ENCODE peak calls at places on chromosomes 16 and 17, in five cellular contexts. E, D, R, H and C are unnamed samples.

GRCh38 chr17:68248199-68248825 is 469 bp downstream of the AMZ2 start:
- DNase-seq in R (no peak), H (no peak), E (peak), D (no peak), C (no peak)

GRCh38 chr17:229130-229944 is 47.9 kb upstream of the DOC2B start:
- DNase-seq in D (no peak), H (no peak), E (peak), R (no peak), C (no peak)

GRCh38 chr17:78563189-78564145 is 13.7 kb downstream of the DNAH17 start:
- DNase-seq in R (no peak), E (no peak), H (peak), D (no peak), C (no peak)

GRCh38 chr16:13453938-13454553 is 465.9 kb upstream of the ERCC4 start:
- DNase-seq in H (peak), E (no peak), R (peak), D (no peak), C (peak)

GRCh38 chr17:45429338-45430005 is 3.2 kb downstream of the ARHGAP27 start:
- DNase-seq in R (no peak), D (no peak), H (no peak), E (no peak), C (no peak)

GRCh38 chr16:10971560-10971961 is 27.2 kb downstream of the CLEC16A start:
- DNase-seq in H (peak), D (no peak), E (peak), R (peak), C (peak)

GRCh38 chr16:67872631-67873434 is at the start of gene EDC4:
- DNase-seq in D (peak), R (peak), E (peak), H (peak), C (peak)

GRCh38 chr17:48605991-48606891 is 1.5 kb upstream of the HOXB6 start:
- DNase-seq in D (no peak), R (no peak), H (no peak), E (no peak), C (no peak)

GRCh38 chr17:49214665-49215360 is 4.3 kb downstream of the ABI3 start:
- DNase-seq in H (no peak), E (no peak), D (no peak), R (no peak), C (no peak)

GRCh38 chr16:81456523-81457325 is 12.1 kb downstream of the CMIP start:
- DNase-seq in H (peak), R (no peak), E (no peak), D (no peak), C (no peak)

GRCh38 chr16:79380990-79381389 is 219.5 kb downstream of the MAF start:
- DNase-seq in H (no peak), E (no peak), D (no peak), R (no peak), C (no peak)

GRCh38 chr16:63975669-63976068 is 1146.2 kb downstream of the CDH11 start:
- DNase-seq in D (no peak), H (no peak), E (no peak), R (no peak), C (no peak)

GRCh38 chr16:5378531-5378930 is 280.9 kb upstream of the EEF2KMT start:
- DNase-seq in H (no peak), R (no peak), D (no peak), E (no peak), C (no peak)

GRCh38 chr16:83771306-83771942 is 36.4 kb upstream of the HSBP1 start:
- DNase-seq in R (no peak), D (no peak), E (no peak), H (no peak), C (no peak)

GRCh38 chr17:8894673-8895578 is 27.5 kb upstream of the PIK3R6 start:
- DNase-seq in E (peak), H (peak), R (peak), D (peak), C (peak)

GRCh38 chr17:59763861-59764260 is 56.4 kb downstream of the VMP1 start:
- DNase-seq in D (no peak), E (peak), R (no peak), H (peak), C (peak)

GRCh38 chr17:38870259-38871165 is 654 bp downstream of the LASP1 start:
- DNase-seq in D (no peak), E (peak), H (peak), R (peak), C (peak)

GRCh38 chr17:10091051-10091450 is 107.4 kb downstream of the GAS7 start:
- DNase-seq in E (no peak), R (no peak), H (no peak), D (no peak), C (no peak)

GRCh38 chr16:88357306-88358032 is 25.3 kb upstream of the ZNF469 start:
- DNase-seq in H (no peak), R (no peak), E (no peak), D (no peak), C (no peak)

GRCh38 chr16:72673118-72673517 is 374.8 kb downstream of the ZFHX3 start:
- DNase-seq in E (peak), D (no peak), R (no peak), H (no peak), C (no peak)

GRCh38 chr17:19647697-19648474 is 665 bp upstream of the ALDH3A2 start:
- DNase-seq in E (peak), H (peak), R (no peak), D (peak), C (peak)
- TF ChIP-seq USF2 in E (no peak), H (no peak), R (no peak), D (no peak), C (no peak)

DNA sequence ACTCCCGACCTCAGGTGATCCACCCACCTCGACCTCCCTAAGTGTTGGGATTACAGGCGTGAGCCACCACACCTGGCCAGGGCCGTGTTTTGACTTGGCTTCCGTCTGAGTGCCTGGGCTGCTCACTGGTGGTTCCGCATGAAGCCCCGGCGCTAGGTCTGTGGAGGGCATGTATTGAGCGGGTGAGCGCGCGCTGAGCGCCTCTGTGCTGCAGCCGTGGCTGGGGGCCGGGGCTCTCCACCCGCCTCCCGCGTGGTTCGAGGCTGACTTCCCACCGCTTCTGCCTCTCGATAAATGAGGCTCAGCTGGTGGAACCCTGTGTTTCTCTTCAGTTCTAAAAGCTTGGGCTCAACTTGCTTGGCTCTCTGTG is 38.9 kb upstream of the ATP2A3 start:
- DNase-seq in D (no peak), H (no peak), E (no peak), R (no peak), C (no peak)
- TF ChIP-seq BHLHE40 in D (no peak), H (no peak), E (no peak), R (no peak), C (no peak)

DNA sequence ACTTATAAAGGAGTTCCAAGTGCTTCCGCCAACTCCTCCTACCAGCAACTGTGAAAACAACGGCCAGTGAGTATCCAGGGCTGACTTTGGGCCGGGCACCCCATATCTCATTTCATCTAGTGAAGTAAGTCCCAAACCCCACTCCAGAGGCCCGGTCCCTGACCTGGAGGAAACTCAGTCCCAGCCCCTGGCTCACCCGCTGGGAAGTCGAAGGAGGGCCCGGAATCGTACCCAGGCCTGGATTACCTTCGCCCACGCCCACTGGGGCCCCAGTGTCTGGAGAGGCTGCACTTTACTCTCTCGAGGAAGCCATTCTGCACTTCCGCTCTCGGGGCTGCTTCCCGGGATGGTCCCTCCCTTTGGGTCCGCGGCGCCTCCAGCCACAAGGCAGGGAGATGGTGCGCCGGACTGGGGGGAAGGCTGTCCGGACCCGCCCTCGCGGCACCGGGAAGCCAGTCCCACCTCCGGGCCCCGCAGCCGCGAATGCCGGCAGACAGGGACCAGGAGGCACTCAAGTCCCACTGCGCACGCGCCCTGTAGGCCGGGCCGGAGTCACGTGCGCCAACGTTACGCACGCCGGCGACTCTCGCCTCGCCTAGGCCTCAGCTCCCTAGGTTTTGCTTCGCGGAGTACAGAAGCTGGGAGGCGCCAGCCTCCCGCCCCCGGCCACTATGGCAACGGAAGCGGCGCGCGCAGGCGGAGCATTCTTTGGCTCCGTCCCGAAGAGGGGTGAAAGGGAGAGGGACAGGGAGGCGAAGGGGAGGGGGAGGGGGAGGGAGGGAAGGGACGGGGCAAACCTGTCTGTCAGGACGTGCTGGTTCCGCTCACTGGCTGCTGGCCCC is at the start of gene CMTR2:
- DNase-seq in R (peak), E (peak), H (peak), D (peak), C (peak)
- TF ChIP-seq CTCF in R (peak), E (no peak), H (peak), D (no peak), C (no peak)

GRCh38 chr17:28743243-28744103 is at the start of gene TRAF4:
- DNase-seq in D (no peak), R (peak), E (peak), H (peak), C (peak)

GRCh38 chr17:28738680-28739384 is 5.0 kb upstream of the TRAF4 start:
- DNase-seq in R (no peak), H (no peak), E (no peak), D (peak), C (no peak)

GRCh38 chr17:28741358-28742349 is 2.2 kb upstream of the TRAF4 start:
- DNase-seq in H (no peak), R (peak), D (no peak), E (no peak), C (no peak)

GRCh38 chr17:28737770-28738679 is 5.8 kb upstream of the TRAF4 start:
- DNase-seq in D (peak), H (no peak), R (no peak), E (no peak), C (no peak)

GRCh38 chr17:28740406-28741357 is 3.1 kb upstream of the TRAF4 start:
- DNase-seq in H (no peak), D (no peak), R (no peak), E (no peak), C (no peak)
- TF ChIP-seq USF2 in H (no peak), D (no peak), R (no peak), E (no peak), C (no peak)

DNA sequence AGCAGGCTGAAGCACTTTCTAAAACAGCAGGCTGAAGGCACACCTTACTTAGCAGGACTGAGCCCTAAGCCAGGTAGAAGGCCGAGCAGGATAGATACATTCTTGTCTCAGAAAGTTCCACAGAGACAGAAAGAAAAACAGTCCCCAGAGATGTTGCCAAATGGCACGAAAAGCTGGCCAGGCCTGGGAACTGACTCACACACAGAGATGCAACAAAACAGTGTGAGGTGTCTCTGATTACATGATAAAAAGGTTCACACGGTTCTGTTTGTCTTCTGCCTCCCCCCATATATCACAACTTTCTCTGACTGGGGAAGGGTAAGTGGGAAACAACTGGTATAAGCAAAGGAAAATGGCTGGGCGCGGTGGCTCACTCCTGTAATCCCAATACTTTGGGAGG is 1.7 kb downstream of the WBP2 start:
- DNase-seq in E (peak), D (no peak), R (no peak), H (no peak), C (no peak)
- TF ChIP-seq BHLHE40 in E (peak), D (no peak), R (no peak), H (no peak), C (no peak)

GRCh38 chr17:50961282-50962220 is 95.4 kb upstream of the TOB1 start:
- DNase-seq in H (no peak), R (no peak), E (no peak), D (no peak), C (no peak)
- TF ChIP-seq CTCF in H (no peak), R (no peak), E (no peak), D (no peak), C (no peak)

GRCh38 chr17:32266389-32267269 is 997 bp downstream of the RHBDL3 start:
- DNase-seq in H (no peak), E (no peak), D (no peak), R (peak), C (no peak)

GRCh38 chr17:32264823-32265191 is 825 bp upstream of the RHBDL3 start:
- DNase-seq in E (no peak), D (no peak), R (no peak), H (no peak), C (no peak)

GRCh38 chr17:32265896-32266388 is 310 bp downstream of the RHBDL3 start:
- DNase-seq in D (no peak), E (no peak), R (no peak), H (no peak), C (no peak)

GRCh38 chr17:32264140-32264799 is 1.4 kb upstream of the RHBDL3 start:
- DNase-seq in R (no peak), E (no peak), H (no peak), D (no peak), C (peak)

DNA sequence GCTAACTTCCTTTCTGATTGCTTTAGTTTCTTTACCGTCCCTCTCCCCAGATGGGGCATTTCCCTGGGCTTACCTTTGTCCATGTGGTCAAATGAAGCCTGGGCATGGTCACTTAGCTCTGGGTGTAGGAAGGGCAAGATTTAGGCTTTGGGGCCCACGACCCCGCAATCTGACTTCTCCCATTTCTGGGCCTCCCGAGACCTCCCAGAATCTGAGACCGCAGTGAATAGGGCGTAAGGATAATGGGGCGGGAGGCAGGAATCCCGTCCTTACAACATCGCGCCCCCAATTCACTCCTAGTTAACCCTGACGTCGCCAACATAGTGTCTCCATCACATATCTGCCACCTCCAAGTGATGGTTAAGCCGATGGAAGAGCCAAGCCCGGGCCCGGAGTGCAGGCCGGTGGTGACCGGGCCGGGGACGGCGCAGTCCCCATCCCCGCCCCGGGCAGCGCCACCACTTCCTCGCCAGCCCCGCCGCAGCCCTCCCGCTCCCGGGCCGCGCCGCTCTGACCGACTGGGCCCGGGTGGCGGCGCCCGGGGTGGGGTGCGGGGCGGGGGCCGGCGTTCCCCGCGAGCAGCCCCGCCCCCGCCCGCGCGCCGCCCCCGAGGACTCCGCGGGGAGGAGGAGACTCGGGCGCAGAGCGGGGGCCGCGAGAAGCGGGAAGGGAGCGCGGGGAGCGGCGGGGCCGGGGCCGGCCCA is at the start of gene RHBDL3:
- DNase-seq in D (no peak), R (peak), E (no peak), H (no peak), C (no peak)
- TF ChIP-seq USF2 in D (no peak), R (no peak), E (no peak), H (no peak), C (no peak)

GRCh38 chr17:77266891-77267341 is 126.1 kb downstream of the SEC14L1 start:
- DNase-seq in D (no peak), H (no peak), E (peak), R (peak), C (no peak)

GRCh38 chr17:77271421-77271820 is 130.7 kb downstream of the SEC14L1 start:
- DNase-seq in R (no peak), H (no peak), E (no peak), D (no peak), C (no peak)

GRCh38 chr17:77269696-77270681 is 129.2 kb downstream of the SEC14L1 start:
- DNase-seq in D (no peak), H (no peak), E (no peak), R (no peak), C (no peak)

GRCh38 chr17:77264617-77265230 is 124.0 kb downstream of the SEC14L1 start:
- DNase-seq in R (no peak), E (no peak), D (no peak), H (no peak), C (no peak)

GRCh38 chr17:77266213-77266612 is 125.4 kb downstream of the SEC14L1 start:
- DNase-seq in R (no peak), H (no peak), D (no peak), E (no peak), C (no peak)
- TF ChIP-seq BHLHE40 in R (no peak), H (no peak), D (no peak), E (no peak), C (no peak)

DNA sequence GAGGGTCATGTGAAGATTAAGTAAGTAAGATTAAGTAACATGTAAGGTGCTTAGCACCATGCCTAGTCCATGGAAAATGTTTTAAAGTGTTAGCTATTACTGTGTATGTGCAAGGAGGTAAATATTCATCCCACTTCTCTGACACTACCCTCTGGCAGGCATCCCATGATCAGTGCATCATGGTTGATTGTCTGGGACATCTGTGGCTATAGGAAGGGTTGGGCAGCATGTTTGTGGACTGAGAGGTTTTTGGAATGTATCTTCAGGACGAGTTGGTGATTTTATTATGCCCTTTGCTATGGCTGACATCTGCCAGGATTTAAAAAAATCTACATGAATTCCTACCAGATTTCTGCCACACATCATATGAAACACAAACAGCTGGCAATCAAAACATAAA is 6.5 kb upstream of the TAOK1 start:
- DNase-seq in D (no peak), H (no peak), R (no peak), E (peak), C (no peak)
- TF ChIP-seq CTCF in D (no peak), H (no peak), R (no peak), E (no peak), C (no peak)